ENCODE peak calls at places on chromosomes 2 and 18, in six cellular contexts. B is GM13977, Q is AG09309, P is GM10248, X is cardiac fibroblast, L is OCI-LY7. E is an unnamed sample.

GRCh38 chr2:224268441-224268840 is 133.5 kb downstream of the FAM124B start:
- DNase-seq in B (no peak), Q (no peak), P (no peak), X (peak), L (no peak), E (no peak)

GRCh38 chr2:64276417-64277095 is 132.3 kb upstream of the PELI1 start:
- DNase-seq in B (no peak), Q (no peak), P (no peak), X (peak), L (no peak), E (no peak)

GRCh38 chr2:239824051-239824694 is 201.0 kb downstream of the NDUFA10 start:
- DNase-seq in B (no peak), Q (no peak), P (no peak), X (peak), L (peak), E (no peak)

GRCh38 chr18:7158201-7158600 is 40.6 kb upstream of the LAMA1 start:
- DNase-seq in B (no peak), Q (peak), P (no peak), X (peak), L (no peak), E (no peak)

GRCh38 chr18:64409511-64409910 is 260.6 kb upstream of the LINC00305 start:
- DNase-seq in B (peak), Q (no peak), P (peak), X (peak), L (peak), E (no peak)

GRCh38 chr2:225288986-225289385 is 110.5 kb upstream of the NYAP2 start:
- DNase-seq in B (no peak), Q (no peak), P (no peak), X (no peak), L (no peak), E (no peak)

GRCh38 chr2:52857722-52858121 is 909.9 kb upstream of the CHAC2 start:
- DNase-seq in B (no peak), Q (no peak), P (no peak), X (peak), L (no peak), E (no peak)

GRCh38 chr2:189608799-189609422 is 28.3 kb upstream of the SLC40A1 start:
- DNase-seq in B (no peak), Q (no peak), P (no peak), X (peak), L (no peak), E (no peak)

GRCh38 chr2:54658548-54659207 is 64.8 kb upstream of the EML6 start:
- DNase-seq in B (no peak), Q (no peak), P (no peak), X (peak), L (no peak), E (no peak)

GRCh38 chr2:229059331-229060033 is 211.6 kb downstream of the PID1 start:
- DNase-seq in B (no peak), Q (no peak), P (no peak), X (no peak), L (no peak), E (no peak)

GRCh38 chr2:3117650-3118216 is 259.9 kb downstream of the EIPR1 start:
- DNase-seq in B (no peak), Q (no peak), P (no peak), X (no peak), L (no peak), E (no peak)

GRCh38 chr2:184735611-184736010 is 137.3 kb downstream of the ZNF804A start:
- DNase-seq in B (no peak), Q (no peak), P (no peak), X (no peak), L (no peak), E (no peak)

GRCh38 chr18:64405161-64405560 is 256.3 kb upstream of the LINC00305 start:
- DNase-seq in B (no peak), Q (no peak), P (no peak), X (peak), L (no peak), E (no peak)

GRCh38 chr2:105879106-105879797 is 134.5 kb downstream of the NCK2 start:
- DNase-seq in B (no peak), Q (no peak), P (no peak), X (no peak), L (no peak), E (no peak)

GRCh38 chr2:62447411-62447810 is 58.6 kb downstream of the TMEM17 start:
- DNase-seq in B (no peak), Q (no peak), P (no peak), X (no peak), L (no peak), E (no peak)

DNA sequence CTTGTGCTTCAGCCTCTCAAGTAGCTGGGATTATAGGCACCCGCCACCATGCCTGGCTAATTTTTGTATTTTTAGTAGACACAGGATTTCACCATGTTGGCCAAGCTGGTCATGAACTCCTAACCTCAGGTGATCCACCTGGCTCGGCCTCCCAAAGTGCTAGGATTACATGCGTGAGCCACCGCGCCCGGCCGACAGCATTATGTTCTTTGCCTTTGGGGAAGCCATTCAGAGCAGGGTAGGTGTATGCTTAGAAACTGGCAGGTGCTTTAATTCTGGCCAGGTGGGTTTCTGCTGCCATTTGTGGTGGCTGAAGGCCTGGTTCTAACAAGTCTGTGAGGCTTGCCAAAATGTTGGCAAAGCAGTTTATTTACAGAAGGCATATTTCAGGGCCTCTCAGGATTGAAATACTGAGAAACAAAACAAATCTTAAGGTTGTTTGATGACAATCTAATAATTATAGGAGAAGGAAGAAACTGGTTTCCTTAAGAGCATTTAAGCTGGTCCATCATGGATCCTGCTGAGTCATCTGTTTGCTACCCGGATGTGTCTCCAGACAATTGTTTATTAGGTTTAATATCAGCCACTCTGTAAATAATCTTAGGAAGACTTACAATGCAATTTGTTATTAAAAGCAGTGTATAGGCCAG is 16.0 kb downstream of the SLC20A1 start:
- DNase-seq in B (no peak), Q (no peak), P (no peak), X (no peak), L (no peak), E (no peak)
- TF ChIP-seq CTCF in B (no peak), Q (no peak), P (no peak), X (no peak), L (no peak), E (no peak)

DNA sequence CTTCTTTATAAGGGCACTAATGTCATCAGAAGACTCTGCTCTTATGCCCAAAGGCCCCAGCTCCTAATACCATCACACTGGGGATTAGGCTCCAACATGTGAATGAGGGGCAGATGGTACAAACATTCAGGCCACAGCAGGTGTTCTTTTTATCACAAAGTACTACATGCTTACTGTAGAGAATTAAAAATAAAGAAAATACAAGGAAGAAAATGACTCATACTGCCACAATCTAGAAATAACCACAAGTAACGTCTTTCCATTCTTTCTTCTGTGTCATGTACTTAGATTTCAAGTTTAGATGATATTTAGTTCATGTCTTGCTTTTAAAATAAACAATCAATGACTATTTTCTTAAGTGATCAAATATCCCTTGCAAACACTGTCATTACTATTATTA is 100.3 kb upstream of the NEDD4L start:
- DNase-seq in B (no peak), Q (no peak), P (no peak), X (peak), L (no peak), E (no peak)
- TF ChIP-seq CTCF in B (no peak), Q (no peak), P (no peak), X (no peak), L (no peak), E (no peak)

GRCh38 chr2:10784719-10785118 is 27.9 kb downstream of the PDIA6 start:
- DNase-seq in B (no peak), Q (no peak), P (no peak), X (no peak), L (no peak), E (no peak)

GRCh38 chr2:10785260-10785659 is 27.3 kb downstream of the PDIA6 start:
- DNase-seq in B (no peak), Q (no peak), P (no peak), X (no peak), L (no peak), E (no peak)

GRCh38 chr2:10786240-10786982 is 26.2 kb downstream of the PDIA6 start:
- DNase-seq in B (no peak), Q (no peak), P (no peak), X (no peak), L (no peak), E (no peak)

GRCh38 chr2:10788855-10789254 is 23.7 kb downstream of the PDIA6 start:
- DNase-seq in B (no peak), Q (no peak), P (no peak), X (no peak), L (no peak), E (no peak)

GRCh38 chr2:10787176-10787968 is 25.2 kb downstream of the PDIA6 start:
- DNase-seq in B (peak), Q (no peak), P (peak), X (peak), L (peak), E (no peak)
- TF ChIP-seq CTCF in B (peak), Q (peak), P (peak), X (peak), L (peak), E (no peak)

GRCh38 chr2:26039603-26040367 is 5.9 kb downstream of the RAB10 start:
- DNase-seq in B (no peak), Q (no peak), P (no peak), X (no peak), L (no peak), E (no peak)

GRCh38 chr2:26035110-26035728 is 1.3 kb downstream of the RAB10 start:
- DNase-seq in B (peak), Q (no peak), P (no peak), X (peak), L (peak), E (no peak)

GRCh38 chr2:26034597-26035067 is 748 bp downstream of the RAB10 start:
- DNase-seq in B (no peak), Q (no peak), P (no peak), X (no peak), L (no peak), E (no peak)

GRCh38 chr2:26033270-26033768 is 565 bp upstream of the RAB10 start:
- DNase-seq in B (peak), Q (no peak), P (peak), X (peak), L (peak), E (no peak)

DNA sequence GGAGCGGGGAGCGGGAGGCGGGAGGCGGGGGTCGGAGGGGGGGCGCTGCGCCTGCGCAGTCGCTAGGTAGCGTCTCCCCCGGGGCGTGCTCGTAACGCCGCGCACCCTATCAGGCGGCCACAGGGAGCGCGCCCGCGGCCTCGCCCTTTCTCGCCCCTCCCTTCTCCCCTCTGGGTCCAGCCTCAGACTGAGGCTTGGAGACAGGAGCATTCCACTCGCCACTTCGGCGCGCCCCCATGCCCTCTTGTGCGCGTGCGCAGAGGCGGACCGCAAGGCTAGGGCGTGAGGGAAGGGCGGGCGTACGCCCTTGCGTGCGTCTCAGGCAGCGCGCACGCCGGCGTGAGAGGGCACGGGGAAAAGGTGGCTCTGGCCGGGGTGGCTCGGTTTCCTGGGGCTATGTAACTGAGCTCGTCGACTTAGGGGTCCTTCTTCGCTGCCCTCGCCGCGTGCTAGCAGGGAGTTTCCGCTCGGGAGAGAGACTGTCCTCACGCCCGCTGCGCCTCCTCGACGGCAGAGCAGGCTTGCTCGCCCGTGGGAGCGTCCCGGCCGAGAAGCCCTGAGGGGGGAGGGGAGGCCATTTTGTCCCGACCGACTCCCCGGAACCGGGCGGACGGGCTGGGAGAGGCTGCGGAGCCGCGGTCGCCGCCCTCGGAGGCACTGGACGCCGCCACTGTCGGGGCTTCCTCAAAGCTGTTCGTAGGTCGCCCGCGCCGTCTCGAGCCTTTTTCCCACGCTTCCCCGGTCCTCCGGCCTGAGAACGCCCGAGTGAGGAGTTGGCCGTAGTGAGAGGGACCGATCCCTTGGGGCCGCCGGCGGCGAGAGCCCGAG is at the start of gene RAB10:
- DNase-seq in B (peak), Q (peak), P (peak), X (peak), L (peak), E (peak)
- TF ChIP-seq CTCF in B (no peak), Q (no peak), P (no peak), X (no peak), L (no peak), E (no peak)

DNA sequence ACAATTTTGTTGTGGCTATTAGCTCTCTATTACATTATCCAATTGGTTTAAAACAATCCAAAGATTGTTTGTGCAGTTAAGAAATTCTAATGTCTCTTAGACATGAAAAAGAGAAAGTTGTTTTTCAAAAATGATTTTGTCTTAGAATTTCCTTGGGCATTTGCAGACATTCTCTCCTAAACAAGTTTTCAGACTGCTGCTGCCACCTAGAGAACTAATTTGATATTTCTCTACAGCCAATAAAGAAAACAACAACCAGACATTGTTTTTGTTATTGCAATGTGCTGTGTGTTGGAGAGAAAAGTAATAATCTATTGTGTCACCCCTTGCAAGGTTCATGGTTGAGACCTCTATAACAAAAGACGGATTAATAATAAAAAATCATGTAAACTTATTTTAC is 119.0 kb upstream of the SYT4 start:
- DNase-seq in B (no peak), Q (no peak), P (no peak), X (peak), L (no peak), E (no peak)
- TF ChIP-seq CTCF in B (peak), Q (peak), P (no peak), X (peak), L (peak), E (no peak)

DNA sequence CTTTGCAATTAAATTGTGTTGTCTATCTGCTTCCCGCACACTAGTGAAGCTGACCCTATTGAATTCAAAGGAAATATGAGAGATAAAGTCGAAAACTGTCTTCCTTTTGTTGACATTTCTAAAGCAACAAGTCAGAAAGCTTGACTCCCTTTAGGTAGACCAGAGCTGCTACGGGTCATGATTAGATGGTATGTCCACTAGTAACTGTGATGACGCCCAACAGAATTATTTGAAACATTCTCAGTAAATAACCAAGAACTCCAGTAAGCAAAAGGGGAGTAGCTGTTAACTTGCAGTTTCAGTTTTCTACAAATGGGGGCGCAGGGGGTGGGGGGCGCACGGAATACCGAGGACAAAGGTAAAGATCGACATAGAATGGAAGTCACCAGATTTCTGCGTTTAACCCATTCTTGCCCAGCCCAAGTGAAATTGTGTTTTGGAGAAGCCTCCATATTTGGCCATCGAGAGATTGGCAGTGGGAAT is 56.4 kb downstream of the CRIM1 start:
- DNase-seq in B (no peak), Q (no peak), P (no peak), X (peak), L (no peak), E (no peak)
- TF ChIP-seq CTCF in B (no peak), Q (no peak), P (no peak), X (no peak), L (no peak), E (no peak)

GRCh38 chr18:38362286-38362792 is 796.7 kb upstream of the CELF4 start:
- DNase-seq in B (no peak), Q (no peak), P (no peak), X (no peak), L (no peak), E (no peak)

GRCh38 chr18:38369772-38370690 is 804.4 kb upstream of the CELF4 start:
- DNase-seq in B (no peak), Q (no peak), P (no peak), X (no peak), L (no peak), E (no peak)

GRCh38 chr18:38368886-38369285 is 803.3 kb upstream of the CELF4 start:
- DNase-seq in B (no peak), Q (no peak), P (no peak), X (no peak), L (no peak), E (no peak)

GRCh38 chr18:38368246-38368645 is 802.6 kb upstream of the CELF4 start:
- DNase-seq in B (no peak), Q (no peak), P (no peak), X (no peak), L (no peak), E (no peak)

GRCh38 chr18:38367473-38367872 is 801.9 kb upstream of the CELF4 start:
- DNase-seq in B (no peak), Q (no peak), P (no peak), X (no peak), L (no peak), E (no peak)
- TF ChIP-seq CTCF in B (no peak), Q (no peak), P (no peak), X (no peak), L (no peak), E (no peak)

GRCh38 chr2:226445216-226445861 is 354.3 kb downstream of the IRS1 start:
- DNase-seq in B (no peak), Q (no peak), P (no peak), X (no peak), L (no peak), E (no peak)
- TF ChIP-seq CTCF in B (peak), Q (no peak), P (no peak), X (no peak), L (no peak), E (no peak)